ENCODE peak calls at places on chromosomes 6 and 20, in ten cellular contexts. Q, A, C, M, X, V, I, U, R and W are unnamed samples.
A peak's percentile ranks its signal among the peaks of the same experiment; 100 is the strongest.

GRCh38 chr6:169780571-169781091 is 29.2 kb downstream of the ERMARD start:
- DNase-seq in Q (no peak), A (no peak), C (no peak), M (no peak), X (no peak), V (no peak), I (no peak), U (no peak), R (no peak), W (no peak)

GRCh38 chr6:4108561-4109093 is 26.7 kb downstream of the ECI2 start:
- DNase-seq in Q (no peak), A (no peak), C (no peak), M (no peak), X (no peak), V (no peak), I (no peak), U (no peak), R (no peak), W (no peak)

GRCh38 chr6:23654745-23655144 is 471.3 kb upstream of the NRSN1 start:
- DNase-seq in Q (no peak), A (no peak), C (no peak), M (no peak), X (no peak), V (no peak), I (no peak), U (no peak), R (no peak), W (no peak)

GRCh38 chr6:34953084-34954025 is 64.3 kb downstream of the ANKS1A start:
- DNase-seq in Q (no peak), A (no peak), C (no peak), M (no peak), X (peak; percentile 31), V (no peak), I (no peak), U (peak; percentile 84), R (no peak), W (no peak)

GRCh38 chr6:13709698-13710551 is 1.7 kb downstream of the RANBP9 start:
- DNase-seq in Q (no peak), A (no peak), C (no peak), M (no peak), X (peak; percentile 52), V (peak; percentile 30), I (no peak), U (no peak), R (no peak), W (no peak)

GRCh38 chr6:121260651-121261102 is 73.6 kb downstream of the TBC1D32 start:
- DNase-seq in Q (no peak), A (peak; percentile 58), C (no peak), M (no peak), X (no peak), V (no peak), I (no peak), U (no peak), R (no peak), W (no peak)

GRCh38 chr6:52389626-52390360 is 27.8 kb downstream of the PAQR8 start:
- DNase-seq in Q (no peak), A (peak; percentile 44), C (no peak), M (peak; percentile 53), X (no peak), V (no peak), I (peak; percentile 43), U (no peak), R (no peak), W (no peak)

GRCh38 chr20:326645-327031 is 1.3 kb downstream of the SOX12 start:
- DNase-seq in Q (no peak), A (no peak), C (peak; percentile 83), M (no peak), X (peak; percentile 63), V (no peak), I (no peak), U (no peak), R (no peak), W (no peak)

GRCh38 chr6:30685157-30685976 is 1.1 kb downstream of the PPP1R18 start:
- DNase-seq in Q (no peak), A (peak; percentile 41), C (peak; percentile 69), M (no peak), X (peak; percentile 49), V (peak; percentile 48), I (no peak), U (no peak), R (no peak), W (peak; percentile 55)

GRCh38 chr20:24610341-24611115 is 141.1 kb downstream of the SYNDIG1 start:
- DNase-seq in Q (no peak), A (no peak), C (peak; percentile 85), M (no peak), X (peak; percentile 93), V (peak; percentile 24), I (no peak), U (no peak), R (no peak), W (no peak)

GRCh38 chr6:116292553-116292952 is 12.8 kb upstream of the TSPYL1 start:
- DNase-seq in Q (no peak), A (no peak), C (no peak), M (no peak), X (no peak), V (no peak), I (no peak), U (no peak), R (no peak), W (no peak)

GRCh38 chr20:20292472-20292871 is 75.4 kb upstream of the INSM1 start:
- DNase-seq in Q (no peak), A (no peak), C (no peak), M (no peak), X (no peak), V (no peak), I (no peak), U (no peak), R (no peak), W (no peak)

DNA sequence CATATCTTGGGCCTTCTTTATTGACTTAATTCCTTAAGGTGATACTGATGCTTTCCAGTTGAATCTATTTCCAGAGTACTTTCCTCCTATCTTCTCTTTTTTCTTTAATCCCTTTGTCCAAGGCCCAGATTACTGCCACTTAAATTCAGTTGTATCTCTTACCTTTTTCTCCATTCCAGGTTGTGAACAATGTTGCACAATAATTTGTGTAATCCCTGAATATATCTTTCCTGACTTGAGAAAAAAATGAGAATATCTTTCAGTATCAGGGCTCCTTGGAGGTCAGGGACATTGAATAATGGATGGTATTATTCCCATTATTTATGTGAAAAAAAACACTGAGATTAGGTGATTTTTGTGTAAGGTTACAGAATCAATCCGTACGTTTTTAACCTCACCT is 683.3 kb downstream of the PTPRT start:
- DNase-seq in Q (no peak), A (no peak), C (no peak), M (no peak), X (no peak), V (no peak), I (no peak), U (no peak), R (no peak), W (no peak)
- H3K27ac ChIP-seq in Q (no peak overlapping the region), A (no peak overlapping the region), C (no peak overlapping the region), M (no peak overlapping the region), X (no peak overlapping the region), V (no peak overlapping the region), I (no peak overlapping the region), U (no peak overlapping the region), R (no peak overlapping the region), W (no peak overlapping the region)

DNA sequence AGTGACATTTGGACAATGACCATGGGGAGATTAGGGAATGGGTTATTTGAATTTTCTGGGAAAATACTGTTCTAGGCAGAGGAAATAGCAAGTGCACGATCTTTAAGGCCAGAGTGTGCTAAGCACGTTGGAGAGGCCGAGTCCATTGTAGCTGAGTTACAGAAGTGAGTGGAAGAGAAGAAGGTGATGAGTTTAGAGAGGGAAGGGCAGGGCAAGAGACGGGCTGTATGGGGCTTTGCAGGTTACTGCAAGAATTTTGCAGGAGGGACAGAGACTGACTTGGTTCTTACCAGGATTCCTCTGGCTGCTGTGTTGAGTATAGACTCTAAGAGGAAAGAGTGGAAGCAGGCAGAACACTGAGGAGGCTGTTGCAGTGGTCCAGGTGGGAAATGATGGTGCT is 1.1 kb upstream of the NCOA3 start:
- DNase-seq in Q (no peak), A (no peak), C (no peak), M (no peak), X (no peak), V (no peak), I (no peak), U (no peak), R (no peak), W (no peak)
- H3K27ac ChIP-seq in Q (no peak overlapping the region), A (peak overlapping the region; percentile 75), C (no peak overlapping the region), M (no peak overlapping the region), X (no peak overlapping the region), V (no peak overlapping the region), I (peak overlapping the region; percentile 94), U (peak overlapping the region; percentile 98), R (no peak overlapping the region), W (no peak overlapping the region)

GRCh38 chr6:136173519-136174507 is 76.3 kb downstream of the MTFR2 start:
- DNase-seq in Q (no peak), A (peak; percentile 47), C (no peak), M (peak; percentile 39), X (peak; percentile 34), V (no peak), I (peak; percentile 70), U (no peak), R (no peak), W (no peak)
- H3K27ac ChIP-seq in Q (no peak overlapping the region), A (peak overlapping the region; percentile 78), C (no peak overlapping the region), M (peak overlapping the region; percentile 39), X (no peak overlapping the region), V (no peak overlapping the region), I (peak overlapping the region; percentile 86), U (no peak overlapping the region), R (no peak overlapping the region), W (no peak overlapping the region)

GRCh38 chr6:166007349-166008263 is 160.0 kb downstream of the TBXT start:
- DNase-seq in Q (no peak), A (peak; percentile 80), C (no peak), M (no peak), X (no peak), V (no peak), I (peak; percentile 71), U (no peak), R (no peak), W (no peak)

GRCh38 chr6:166008441-166009369 is 158.9 kb downstream of the TBXT start:
- DNase-seq in Q (no peak), A (peak; percentile 38), C (peak; percentile 78), M (no peak), X (peak; percentile 41), V (peak; percentile 56), I (peak; percentile 59), U (no peak), R (no peak), W (no peak)

GRCh38 chr6:166005401-166005845 is 162.2 kb downstream of the TBXT start:
- DNase-seq in Q (no peak), A (peak; percentile 87), C (no peak), M (no peak), X (no peak), V (peak; percentile 35), I (peak; percentile 68), U (no peak), R (no peak), W (no peak)

GRCh38 chr6:166005846-166006592 is 161.6 kb downstream of the TBXT start:
- DNase-seq in Q (no peak), A (peak; percentile 79), C (no peak), M (no peak), X (peak; percentile 35), V (no peak), I (peak; percentile 84), U (no peak), R (no peak), W (peak; percentile 0)

GRCh38 chr6:166006593-166007301 is 160.9 kb downstream of the TBXT start:
- DNase-seq in Q (no peak), A (no peak), C (no peak), M (no peak), X (peak; percentile 45), V (peak; percentile 37), I (no peak), U (no peak), R (no peak), W (no peak)
- H3K27ac ChIP-seq in Q (no peak overlapping the region), A (no peak overlapping the region), C (peak overlapping the region; percentile 91), M (no peak overlapping the region), X (no peak overlapping the region), V (no peak overlapping the region), I (peak overlapping the region; percentile 95), U (no peak overlapping the region), R (no peak overlapping the region), W (no peak overlapping the region)